ENCODE peak calls at places on chromosomes 13 and 19, in seven cellular contexts. One of them, this sample, is unnamed. For H3K4me1, the result is how much of the 10 kb centered on the place peaks cover.

GRCh38 chr13:27964741-27965323 is 4.3 kb downstream of the CDX2 start:
- DNase-seq in IMR-90: no peak
- DNase-seq in fibroblast of lung: no peak
- DNase-seq in OCI-LY7: no peak
- DNase-seq in psoas muscle: no peak
- DNase-seq in heart right ventricle: no peak
- DNase-seq in A549: no peak
- DNase-seq in this sample: no peak

GRCh38 chr13:106602178-106602577 is 34.2 kb upstream of the ARGLU1 start:
- DNase-seq in IMR-90: no peak
- DNase-seq in OCI-LY7: no peak
- DNase-seq in heart right ventricle: no peak
- DNase-seq in fibroblast of lung: no peak
- DNase-seq in A549: no peak
- DNase-seq in psoas muscle: no peak
- DNase-seq in this sample: no peak

GRCh38 chr13:76741624-76742023 is 144.6 kb downstream of the KCTD12 start:
- DNase-seq in IMR-90: peak
- DNase-seq in heart right ventricle: no peak
- DNase-seq in fibroblast of lung: no peak
- DNase-seq in A549: no peak
- DNase-seq in psoas muscle: no peak
- DNase-seq in OCI-LY7: no peak
- DNase-seq in this sample: no peak

GRCh38 chr19:47094557-47095517 is 18.7 kb downstream of the ZC3H4 start:
- DNase-seq in heart right ventricle: no peak
- DNase-seq in OCI-LY7: no peak
- DNase-seq in IMR-90: no peak
- DNase-seq in fibroblast of lung: no peak
- DNase-seq in A549: no peak
- DNase-seq in psoas muscle: no peak
- DNase-seq in this sample: no peak

GRCh38 chr19:14563989-14564650 is 7.7 kb downstream of the NDUFB7 start:
- DNase-seq in IMR-90: no peak
- DNase-seq in fibroblast of lung: no peak
- DNase-seq in psoas muscle: peak
- DNase-seq in heart right ventricle: no peak
- DNase-seq in OCI-LY7: peak
- DNase-seq in A549: peak
- DNase-seq in this sample: no peak

GRCh38 chr13:61918841-61919240 is 503.2 kb upstream of the PCDH20 start:
- DNase-seq in A549: no peak
- DNase-seq in psoas muscle: no peak
- DNase-seq in OCI-LY7: no peak
- DNase-seq in IMR-90: no peak
- DNase-seq in fibroblast of lung: no peak
- DNase-seq in heart right ventricle: no peak
- DNase-seq in this sample: no peak

GRCh38 chr19:10829967-10830366 is 6.0 kb downstream of the TMED1 start:
- DNase-seq in psoas muscle: no peak
- DNase-seq in OCI-LY7: no peak
- DNase-seq in IMR-90: no peak
- DNase-seq in heart right ventricle: no peak
- DNase-seq in fibroblast of lung: no peak
- DNase-seq in A549: no peak
- DNase-seq in this sample: no peak

GRCh38 chr19:7368456-7368855 is 19.7 kb downstream of the ARHGEF18 start:
- DNase-seq in IMR-90: no peak
- DNase-seq in A549: no peak
- DNase-seq in heart right ventricle: no peak
- DNase-seq in OCI-LY7: no peak
- DNase-seq in fibroblast of lung: no peak
- DNase-seq in psoas muscle: no peak
- DNase-seq in this sample: no peak

GRCh38 chr13:93029536-93029935 is 197.1 kb upstream of the GPC6 start:
- DNase-seq in A549: no peak
- DNase-seq in heart right ventricle: no peak
- DNase-seq in fibroblast of lung: peak
- DNase-seq in psoas muscle: no peak
- DNase-seq in OCI-LY7: no peak
- DNase-seq in IMR-90: peak
- DNase-seq in this sample: no peak

GRCh38 chr19:1064661-1065605 is 2.0 kb upstream of the ARHGAP45 start:
- DNase-seq in OCI-LY7: peak
- DNase-seq in A549: peak
- DNase-seq in psoas muscle: peak
- DNase-seq in IMR-90: peak
- DNase-seq in fibroblast of lung: peak
- DNase-seq in heart right ventricle: no peak
- DNase-seq in this sample: peak

GRCh38 chr19:9836021-9836420 is 903 bp downstream of the PIN1 start:
- DNase-seq in OCI-LY7: peak
- DNase-seq in heart right ventricle: no peak
- DNase-seq in fibroblast of lung: peak
- DNase-seq in psoas muscle: no peak
- DNase-seq in A549: no peak
- DNase-seq in IMR-90: peak
- DNase-seq in this sample: no peak

GRCh38 chr13:46679369-46680180 is 117.4 kb downstream of the ESD start:
- DNase-seq in heart right ventricle: peak
- DNase-seq in OCI-LY7: peak
- DNase-seq in fibroblast of lung: peak
- DNase-seq in psoas muscle: no peak
- DNase-seq in IMR-90: peak
- DNase-seq in A549: no peak
- DNase-seq in this sample: no peak

GRCh38 chr13:21752501-21752900 is 81.6 kb downstream of the FGF9 start:
- DNase-seq in psoas muscle: no peak
- DNase-seq in A549: no peak
- DNase-seq in heart right ventricle: no peak
- DNase-seq in OCI-LY7: no peak
- DNase-seq in IMR-90: no peak
- DNase-seq in fibroblast of lung: no peak
- DNase-seq in this sample: no peak

GRCh38 chr13:96053003-96053703 is at the start of gene UGGT2:
- DNase-seq in heart right ventricle: peak
- DNase-seq in IMR-90: peak
- DNase-seq in fibroblast of lung: peak
- DNase-seq in OCI-LY7: no peak
- DNase-seq in psoas muscle: peak
- DNase-seq in A549: peak
- DNase-seq in this sample: peak

GRCh38 chr13:76884167-76884566 is 2.0 kb downstream of the KCTD12 start:
- DNase-seq in A549: no peak
- DNase-seq in heart right ventricle: peak
- DNase-seq in IMR-90: no peak
- DNase-seq in fibroblast of lung: peak
- DNase-seq in OCI-LY7: no peak
- DNase-seq in psoas muscle: peak
- DNase-seq in this sample: peak

GRCh38 chr19:3250675-3251074 is 26.2 kb downstream of the CELF5 start:
- DNase-seq in psoas muscle: no peak
- DNase-seq in heart right ventricle: no peak
- DNase-seq in A549: no peak
- DNase-seq in OCI-LY7: peak
- DNase-seq in fibroblast of lung: no peak
- DNase-seq in IMR-90: no peak
- DNase-seq in this sample: no peak

GRCh38 chr13:22455036-22455435 is 725.7 kb upstream of the SGCG start:
- DNase-seq in IMR-90: no peak
- DNase-seq in OCI-LY7: no peak
- DNase-seq in fibroblast of lung: no peak
- DNase-seq in heart right ventricle: no peak
- DNase-seq in psoas muscle: no peak
- DNase-seq in A549: no peak
- DNase-seq in this sample: no peak

DNA sequence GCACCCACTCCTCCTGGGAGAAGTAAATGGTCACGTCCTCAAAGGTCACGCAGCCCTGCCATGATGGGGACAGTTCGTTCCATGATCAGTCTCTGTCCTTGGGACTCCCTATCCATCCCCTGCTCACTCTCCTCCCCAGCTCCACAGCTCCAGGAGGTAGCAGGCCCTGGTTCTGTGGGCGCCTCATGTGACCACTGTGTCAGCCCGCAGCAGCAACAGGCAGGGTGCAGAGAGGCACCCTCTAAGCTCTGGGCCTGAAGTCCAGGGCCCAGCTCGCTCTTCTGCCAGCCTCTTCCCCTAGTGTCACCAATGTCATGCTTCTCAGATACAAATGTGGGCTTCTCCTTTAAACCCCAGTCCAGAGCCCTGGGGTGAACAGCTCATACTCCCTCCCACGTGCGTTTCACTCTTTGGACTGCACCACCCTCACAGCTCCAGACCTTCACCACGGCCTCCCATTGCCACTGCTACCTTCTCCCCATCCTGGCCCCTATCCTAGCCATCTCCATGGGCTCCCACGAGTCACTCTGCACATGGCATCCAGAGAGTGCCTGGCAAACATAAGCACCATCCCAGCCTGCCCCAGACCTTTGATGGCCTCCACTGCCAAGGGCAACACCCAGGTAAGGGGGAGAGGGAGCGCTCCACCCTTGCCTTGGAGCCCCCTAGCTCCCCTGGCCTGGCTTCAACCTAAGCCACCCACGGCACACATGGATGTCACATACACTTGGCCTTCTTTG is 2.9 kb downstream of the ZNF792 start:
- DNase-seq in OCI-LY7: no peak
- DNase-seq in A549: no peak
- DNase-seq in fibroblast of lung: no peak
- DNase-seq in IMR-90: no peak
- DNase-seq in psoas muscle: no peak
- DNase-seq in heart right ventricle: no peak
- DNase-seq in this sample: no peak
- H3K4me3 ChIP-seq in OCI-LY7: no peak
- H3K4me3 ChIP-seq in A549: no peak
- H3K4me3 ChIP-seq in fibroblast of lung: no peak
- H3K4me3 ChIP-seq in IMR-90: no peak
- H3K4me3 ChIP-seq in psoas muscle: no peak
- H3K4me3 ChIP-seq in heart right ventricle: no peak
- H3K4me3 ChIP-seq in this sample: no peak

GRCh38 chr19:30563691-30564090 is 191.5 kb downstream of the ZNF536 start:
- DNase-seq in fibroblast of lung: no peak
- DNase-seq in OCI-LY7: no peak
- DNase-seq in heart right ventricle: no peak
- DNase-seq in IMR-90: no peak
- DNase-seq in A549: no peak
- DNase-seq in psoas muscle: no peak
- DNase-seq in this sample: no peak

GRCh38 chr19:30565680-30566079 is 193.5 kb downstream of the ZNF536 start:
- DNase-seq in psoas muscle: no peak
- DNase-seq in heart right ventricle: no peak
- DNase-seq in IMR-90: no peak
- DNase-seq in fibroblast of lung: no peak
- DNase-seq in OCI-LY7: no peak
- DNase-seq in A549: no peak
- DNase-seq in this sample: no peak

GRCh38 chr19:30567535-30568232 is 195.5 kb downstream of the ZNF536 start:
- DNase-seq in IMR-90: no peak
- DNase-seq in OCI-LY7: no peak
- DNase-seq in heart right ventricle: no peak
- DNase-seq in psoas muscle: no peak
- DNase-seq in A549: no peak
- DNase-seq in fibroblast of lung: no peak
- DNase-seq in this sample: no peak

GRCh38 chr19:30564551-30565011 is 192.4 kb downstream of the ZNF536 start:
- DNase-seq in fibroblast of lung: no peak
- DNase-seq in IMR-90: no peak
- DNase-seq in psoas muscle: no peak
- DNase-seq in A549: no peak
- DNase-seq in OCI-LY7: no peak
- DNase-seq in heart right ventricle: no peak
- DNase-seq in this sample: no peak

GRCh38 chr19:30566681-30567420 is 194.7 kb downstream of the ZNF536 start:
- DNase-seq in IMR-90: no peak
- DNase-seq in A549: no peak
- DNase-seq in heart right ventricle: no peak
- DNase-seq in fibroblast of lung: no peak
- DNase-seq in OCI-LY7: no peak
- DNase-seq in psoas muscle: no peak
- DNase-seq in this sample: no peak
- H3K4me1 ChIP-seq in IMR-90: under half
- H3K4me1 ChIP-seq in A549: under half
- H3K4me1 ChIP-seq in heart right ventricle: under half
- H3K4me1 ChIP-seq in fibroblast of lung: under half
- H3K4me1 ChIP-seq in OCI-LY7: under half
- H3K4me1 ChIP-seq in psoas muscle: under half
- H3K4me1 ChIP-seq in this sample: under half

DNA sequence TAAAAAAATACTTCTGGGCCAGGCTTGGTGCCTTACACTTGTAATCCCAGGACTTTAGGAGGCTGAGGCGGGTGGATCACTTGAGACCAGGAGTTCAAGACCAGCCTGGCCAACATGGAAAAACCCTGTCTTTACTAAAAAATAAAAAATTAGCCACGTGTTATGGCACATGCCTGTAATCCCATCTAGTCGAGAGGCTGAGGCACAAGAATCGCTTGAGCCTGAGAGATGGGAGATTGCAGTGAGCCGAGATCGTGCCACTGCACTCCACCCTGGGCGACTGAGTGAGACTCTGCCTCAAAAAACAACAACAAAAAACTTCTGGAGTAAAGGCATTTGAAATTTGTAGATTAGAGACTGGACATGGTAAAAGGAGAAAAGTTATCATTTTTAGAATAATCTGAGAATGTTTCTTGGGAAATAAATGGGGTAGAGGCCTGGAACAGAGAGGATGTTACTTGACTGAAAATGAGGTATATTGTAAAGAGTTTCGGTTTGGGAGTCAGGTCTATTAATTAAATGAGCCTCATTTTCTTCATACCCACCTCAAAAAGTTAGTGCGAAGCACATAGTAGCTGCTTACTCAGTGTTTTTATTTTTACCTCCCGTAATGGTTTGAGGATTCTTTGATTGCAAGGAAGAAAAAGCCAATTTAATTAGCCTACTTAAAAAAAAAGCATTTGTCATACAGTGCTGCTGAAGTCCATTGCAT is 2.6 kb downstream of the AKAP11 start:
- DNase-seq in OCI-LY7: peak
- DNase-seq in heart right ventricle: no peak
- DNase-seq in psoas muscle: no peak
- DNase-seq in A549: no peak
- DNase-seq in fibroblast of lung: no peak
- DNase-seq in IMR-90: no peak
- DNase-seq in this sample: no peak
- H3K4me3 ChIP-seq in OCI-LY7: peak
- H3K4me3 ChIP-seq in heart right ventricle: no peak
- H3K4me3 ChIP-seq in psoas muscle: no peak
- H3K4me3 ChIP-seq in A549: no peak
- H3K4me3 ChIP-seq in fibroblast of lung: peak
- H3K4me3 ChIP-seq in IMR-90: no peak
- H3K4me3 ChIP-seq in this sample: no peak

GRCh38 chr13:113077566-113077952 is 28.0 kb upstream of the F7 start:
- DNase-seq in psoas muscle: no peak
- DNase-seq in IMR-90: no peak
- DNase-seq in heart right ventricle: no peak
- DNase-seq in OCI-LY7: no peak
- DNase-seq in fibroblast of lung: no peak
- DNase-seq in A549: no peak
- DNase-seq in this sample: no peak
- H3K4me1 ChIP-seq in psoas muscle: under half
- H3K4me1 ChIP-seq in IMR-90: under half
- H3K4me1 ChIP-seq in heart right ventricle: under half
- H3K4me1 ChIP-seq in OCI-LY7: under half
- H3K4me1 ChIP-seq in fibroblast of lung: under half
- H3K4me1 ChIP-seq in A549: under half
- H3K4me1 ChIP-seq in this sample: under half